ENCODE peak calls at places on chromosomes 7 and 10, in six cellular contexts. A is heart left ventricle; V is caudate nucleus; Y is Panc1; L is substantia nigra; B is CD4-positive, CD25-positive, alpha-beta regulatory T cell. U is an unnamed sample.
A peak's percentile ranks its signal among the peaks of the same experiment; 100 is the strongest.

GRCh38 chr10:95480102-95480900 is 80.9 kb downstream of the SORBS1 start:
- DNase-seq in L (no peak), Y (no peak), A (no peak), B (no peak), V (no peak), U (no peak)

GRCh38 chr10:13054844-13055243 is 45.1 kb upstream of the OPTN start:
- DNase-seq in A (no peak), L (no peak), V (no peak), Y (no peak), B (no peak), U (no peak)

GRCh38 chr7:91249506-91250233 is 14.6 kb upstream of the FZD1 start:
- DNase-seq in B (no peak), V (no peak), L (no peak), A (no peak), Y (no peak), U (peak; percentile 6)

GRCh38 chr10:132975976-132976682 is 33.8 kb upstream of the CFAP46 start:
- DNase-seq in L (no peak), Y (no peak), B (no peak), V (no peak), A (no peak), U (no peak)

GRCh38 chr7:137084607-137085380 is 216.3 kb downstream of the CHRM2 start:
- DNase-seq in A (no peak), Y (no peak), L (no peak), B (no peak), V (no peak), U (no peak)

GRCh38 chr7:127514499-127514898 is 70.9 kb downstream of the GCC1 start:
- DNase-seq in Y (peak; percentile 41), V (no peak), L (no peak), B (peak; percentile 44), A (no peak), U (peak; percentile 54)

GRCh38 chr10:129952771-129953489 is 11.1 kb downstream of the EBF3 start:
- DNase-seq in Y (no peak), B (no peak), A (no peak), L (no peak), V (no peak), U (no peak)

GRCh38 chr10:59388577-59388976 is 26.2 kb upstream of the FAM13C start:
- DNase-seq in A (no peak), Y (no peak), L (no peak), V (no peak), B (no peak), U (no peak)

GRCh38 chr10:96833220-96834001 is 1.3 kb downstream of the LCOR start:
- DNase-seq in A (no peak), B (no peak), Y (no peak), V (no peak), L (peak; percentile 39), U (peak; percentile 36)

GRCh38 chr7:126040114-126041045 is 1110.8 kb upstream of the POT1 start:
- DNase-seq in A (no peak), L (no peak), Y (no peak), B (no peak), V (no peak), U (no peak)

GRCh38 chr7:70752794-70753241 is 379.1 kb upstream of the GALNT17 start:
- DNase-seq in L (no peak), V (no peak), B (no peak), Y (no peak), A (no peak), U (no peak)

GRCh38 chr10:3424102-3424803 is 251.7 kb upstream of the PITRM1 start:
- DNase-seq in A (peak; percentile 89), Y (no peak), L (no peak), B (no peak), V (no peak), U (no peak)

GRCh38 chr7:66189695-66190503 is 15.2 kb upstream of the TPST1 start:
- DNase-seq in L (no peak), B (no peak), V (no peak), A (no peak), Y (no peak), U (no peak)

GRCh38 chr7:141676618-141677017 is 25.3 kb downstream of the DENND11 start:
- DNase-seq in V (no peak), B (no peak), A (no peak), Y (no peak), L (no peak), U (no peak)

GRCh38 chr7:16599860-16600259 is 45.7 kb downstream of the ANKMY2 start:
- DNase-seq in A (no peak), V (no peak), L (no peak), B (no peak), Y (no peak), U (no peak)

GRCh38 chr7:129471402-129471827 is 30.9 kb upstream of the SMKR1 start:
- DNase-seq in V (no peak), A (no peak), B (no peak), Y (peak; percentile 50), L (no peak), U (no peak)

GRCh38 chr7:24402655-24403054 is 118.7 kb downstream of the NPY start:
- DNase-seq in B (no peak), L (no peak), Y (no peak), V (no peak), A (no peak), U (no peak)

GRCh38 chr10:33143160-33143728 is 185.2 kb upstream of the ITGB1 start:
- DNase-seq in B (no peak), Y (no peak), L (no peak), V (peak; percentile 23), A (no peak), U (peak; percentile 48)

GRCh38 chr10:68829494-68829893 is 2.2 kb downstream of the STOX1 start:
- DNase-seq in Y (no peak), A (no peak), V (no peak), B (no peak), L (no peak), U (no peak)

GRCh38 chr10:78318305-78318704 is 284.6 kb downstream of the RPS24 start:
- DNase-seq in A (no peak), B (no peak), Y (no peak), L (no peak), V (no peak), U (no peak)

GRCh38 chr7:23247602-23248335 is 1.2 kb downstream of the GPNMB start:
- DNase-seq in B (no peak), Y (no peak), L (peak; percentile 22), V (no peak), A (peak; percentile 81), U (no peak)

GRCh38 chr7:37901236-37901827 is 15.3 kb downstream of the SFRP4 start:
- DNase-seq in A (no peak), Y (peak; percentile 28), L (no peak), B (no peak), V (no peak), U (peak; percentile 51)

GRCh38 chr7:142859829-142860228 is 5.0 kb downstream of the EPHB6 start:
- DNase-seq in B (no peak), V (no peak), A (no peak), L (no peak), Y (no peak), U (peak; percentile 11)

GRCh38 chr7:111878788-111879187 is 316.5 kb upstream of the IMMP2L start:
- DNase-seq in B (no peak), Y (no peak), L (no peak), V (no peak), A (no peak), U (no peak)
- H3K27ac ChIP-seq in B (no peak overlapping the region), Y (no peak overlapping the region), L (no peak overlapping the region), V (no peak overlapping the region), A (no peak overlapping the region), U (no peak overlapping the region)

DNA sequence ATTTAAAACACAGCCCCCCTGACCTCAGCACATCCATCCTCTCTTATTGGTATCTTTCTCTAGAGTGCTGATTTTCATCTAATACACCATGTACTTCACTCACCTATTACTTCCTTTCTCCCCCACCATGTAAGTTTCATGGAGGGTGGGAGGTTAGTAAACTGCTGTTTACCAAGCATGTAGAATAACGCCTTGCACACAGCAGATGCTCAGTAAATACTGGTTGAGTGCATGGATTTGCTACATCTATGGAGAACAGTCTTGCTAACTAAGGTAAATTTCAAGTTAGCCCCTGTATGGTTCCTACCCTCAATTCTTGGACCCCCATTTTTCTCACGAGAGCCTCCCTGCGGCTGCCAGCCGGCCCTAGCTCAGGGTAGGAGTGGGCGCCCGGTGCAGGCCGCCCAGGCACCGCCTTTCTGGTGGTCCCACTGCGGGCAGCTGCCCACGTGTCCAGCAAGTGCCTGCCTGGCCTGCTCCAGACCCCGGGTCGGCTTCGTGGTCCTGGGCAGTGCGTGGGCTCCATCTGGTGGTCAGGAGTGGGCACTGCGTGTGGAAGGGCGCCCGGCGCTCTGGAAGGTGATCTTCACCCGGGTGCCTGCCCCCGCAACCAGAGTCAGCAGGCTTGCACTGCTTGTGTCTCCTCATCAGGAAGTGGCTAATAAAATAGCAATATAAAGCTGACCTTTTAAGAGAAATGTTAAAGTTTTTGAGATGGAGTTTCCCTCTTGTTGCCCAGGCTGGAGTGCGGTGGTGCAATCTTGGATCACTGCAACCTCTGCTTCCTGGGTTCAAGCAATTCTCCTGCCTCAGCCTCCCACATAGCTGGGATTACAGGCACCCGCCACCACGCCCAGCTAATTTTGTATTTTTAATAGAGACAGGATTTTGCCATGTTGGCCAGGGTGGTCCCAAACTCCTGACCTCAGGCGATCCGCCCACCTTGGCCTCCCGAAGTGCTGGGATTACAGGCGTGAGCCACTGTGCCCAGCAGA is 63.3 kb upstream of the DNAJB6 start:
- DNase-seq in B (peak; percentile 54), V (peak; percentile 13), L (peak; percentile 16), A (peak; percentile 88), Y (peak; percentile 47), U (peak; percentile 95)
- H3K27ac ChIP-seq in B (no peak overlapping the region), V (no peak overlapping the region), L (no peak overlapping the region), A (no peak overlapping the region), Y (peak overlapping the region; percentile 48), U (peak overlapping the region; percentile 62)

GRCh38 chr7:152341039-152341913 is 94.5 kb downstream of the KMT2C start:
- DNase-seq in V (no peak), A (no peak), B (no peak), L (peak; percentile 3), Y (peak; percentile 32), U (peak; percentile 71)

GRCh38 chr7:152342796-152343195 is 93.0 kb downstream of the KMT2C start:
- DNase-seq in A (no peak), L (no peak), V (no peak), B (no peak), Y (no peak), U (no peak)

GRCh38 chr7:152344253-152344652 is 91.5 kb downstream of the KMT2C start:
- DNase-seq in A (no peak), Y (no peak), L (no peak), B (no peak), V (no peak), U (no peak)

GRCh38 chr7:152338553-152338952 is 97.2 kb downstream of the KMT2C start:
- DNase-seq in Y (no peak), B (no peak), L (no peak), A (no peak), V (no peak), U (no peak)

GRCh38 chr7:152341914-152342236 is 93.9 kb downstream of the KMT2C start:
- DNase-seq in V (no peak), Y (no peak), L (no peak), A (no peak), B (no peak), U (no peak)
- H3K27ac ChIP-seq in V (no peak overlapping the region), Y (no peak overlapping the region), L (no peak overlapping the region), A (no peak overlapping the region), B (no peak overlapping the region), U (no peak overlapping the region)

GRCh38 chr7:139763330-139763729 is 14.5 kb downstream of the HIPK2 start:
- DNase-seq in B (no peak), A (no peak), V (no peak), Y (no peak), L (no peak), U (no peak)
- H3K27ac ChIP-seq in B (no peak overlapping the region), A (no peak overlapping the region), V (no peak overlapping the region), Y (no peak overlapping the region), L (peak overlapping the region; percentile 32), U (peak overlapping the region; percentile 36)